ENCODE peak calls at places on chromosomes 5 and 9, in seven cellular contexts. Z is choroid plexus epithelial cell, L is hepatocyte, C is WERI-Rb-1, H is GM06990, X is neural crest cell, P is OCI-LY7. A is an unnamed sample.
A peak's percentile ranks its signal among the peaks of the same experiment; 100 is the strongest.

GRCh38 chr5:168226012-168226411 is 65.4 kb upstream of the WWC1 start:
- DNase-seq in P (no peak), L (no peak), Z (no peak), C (no peak), H (no peak), X (no peak), A (no peak)

GRCh38 chr5:177966009-177966838 is 29.8 kb downstream of the PROP1 start:
- DNase-seq in Z (no peak), P (no peak), X (no peak), L (no peak), H (no peak), C (no peak), A (no peak)

GRCh38 chr5:134115806-134116175 is 1.3 kb downstream of the TCF7 start:
- DNase-seq in Z (peak; percentile 15), H (no peak), P (no peak), C (no peak), L (peak; percentile 33), X (no peak), A (no peak)

GRCh38 chr9:23686257-23686656 is 139.8 kb downstream of the ELAVL2 start:
- DNase-seq in P (no peak), X (no peak), L (no peak), H (no peak), C (no peak), Z (no peak), A (no peak)

GRCh38 chr9:93096131-93096802 is at the start of gene CARD19:
- DNase-seq in Z (peak; percentile 40), P (peak; percentile 44), C (peak; percentile 43), X (no peak), H (no peak), L (peak; percentile 73), A (no peak)

GRCh38 chr5:117473075-117473595 is 898.5 kb upstream of the SEMA6A start:
- DNase-seq in C (no peak), X (no peak), Z (no peak), P (no peak), H (no peak), L (no peak), A (no peak)

GRCh38 chr9:93681316-93682154 is 105.2 kb downstream of the PHF2 start:
- DNase-seq in H (no peak), P (no peak), C (peak; percentile 6), X (peak; percentile 1), Z (no peak), L (peak; percentile 69), A (no peak)

GRCh38 chr5:144467795-144468194 is 297.1 kb downstream of the KCTD16 start:
- DNase-seq in P (no peak), L (peak; percentile 60), Z (peak; percentile 57), C (peak; percentile 70), X (peak; percentile 12), H (no peak), A (no peak)

GRCh38 chr9:6268830-6269397 is 53.3 kb downstream of the IL33 start:
- DNase-seq in P (no peak), H (no peak), X (no peak), L (peak; percentile 11), C (no peak), Z (no peak), A (no peak)

GRCh38 chr5:145433077-145433476 is 402.1 kb downstream of the PRELID2 start:
- DNase-seq in X (no peak), Z (no peak), H (no peak), L (no peak), P (no peak), C (no peak), A (no peak)

GRCh38 chr9:107286057-107286456 is 3.0 kb downstream of the RAD23B start:
- DNase-seq in Z (peak; percentile 53), L (peak; percentile 50), P (no peak), H (no peak), X (no peak), C (no peak), A (no peak)

GRCh38 chr5:138533973-138534941 is 8.8 kb downstream of the ETF1 start:
- DNase-seq in H (no peak), L (no peak), P (no peak), X (no peak), Z (no peak), C (no peak), A (no peak)

GRCh38 chr5:57383093-57383861 is 99.3 kb downstream of the ACTBL2 start:
- DNase-seq in H (no peak), Z (peak; percentile 85), P (peak; percentile 24), X (no peak), L (peak; percentile 80), C (no peak), A (no peak)

GRCh38 chr5:40137223-40137622 is 542.5 kb upstream of the PTGER4 start:
- DNase-seq in C (no peak), L (no peak), X (no peak), P (no peak), Z (no peak), H (no peak), A (no peak)

GRCh38 chr5:21791304-21791703 is 1061.8 kb downstream of the CDH12 start:
- DNase-seq in Z (peak; percentile 23), H (no peak), P (no peak), L (no peak), C (no peak), X (no peak), A (no peak)

DNA sequence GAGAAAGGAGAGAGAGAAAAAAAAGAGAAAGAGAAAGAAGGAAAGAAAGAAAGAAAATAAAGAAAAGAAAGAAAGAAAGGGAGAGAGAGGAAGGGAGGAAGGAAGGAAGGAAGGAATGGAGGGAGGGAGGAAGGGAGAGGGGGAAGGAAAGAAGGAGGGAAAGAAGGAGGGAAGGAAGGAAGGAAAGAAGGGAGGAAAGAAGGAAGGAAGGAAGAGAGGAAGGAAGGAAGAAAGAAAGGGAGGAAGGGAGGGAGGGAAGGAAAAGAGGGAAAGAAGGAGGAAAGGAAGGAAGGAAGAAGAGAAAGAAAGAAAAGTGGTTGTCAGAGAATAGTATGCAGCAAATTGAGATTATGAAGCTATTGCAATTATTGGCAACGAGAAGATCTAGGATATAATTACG is 49.9 kb upstream of the NIPBL start:
- DNase-seq in H (no peak), L (no peak), P (no peak), Z (no peak), X (no peak), C (no peak), A (no peak)
- TF ChIP-seq CTCF in H (no peak), L (no peak), P (no peak), Z (no peak), X (no peak), C (no peak), A (no peak)

GRCh38 chr9:97599447-97599846 is 33.7 kb downstream of the TSTD2 start:
- DNase-seq in L (no peak), H (no peak), C (no peak), P (no peak), Z (no peak), X (no peak), A (no peak)

GRCh38 chr9:97596906-97597305 is 36.3 kb downstream of the TSTD2 start:
- DNase-seq in L (no peak), X (no peak), P (no peak), Z (no peak), H (no peak), C (no peak), A (no peak)

GRCh38 chr9:97601228-97601898 is 31.8 kb downstream of the TSTD2 start:
- DNase-seq in X (no peak), P (no peak), C (no peak), L (no peak), H (no peak), Z (no peak), A (no peak)

GRCh38 chr9:97600531-97601227 is 32.5 kb downstream of the TSTD2 start:
- DNase-seq in X (no peak), L (no peak), Z (no peak), H (no peak), C (no peak), P (no peak), A (no peak)

DNA sequence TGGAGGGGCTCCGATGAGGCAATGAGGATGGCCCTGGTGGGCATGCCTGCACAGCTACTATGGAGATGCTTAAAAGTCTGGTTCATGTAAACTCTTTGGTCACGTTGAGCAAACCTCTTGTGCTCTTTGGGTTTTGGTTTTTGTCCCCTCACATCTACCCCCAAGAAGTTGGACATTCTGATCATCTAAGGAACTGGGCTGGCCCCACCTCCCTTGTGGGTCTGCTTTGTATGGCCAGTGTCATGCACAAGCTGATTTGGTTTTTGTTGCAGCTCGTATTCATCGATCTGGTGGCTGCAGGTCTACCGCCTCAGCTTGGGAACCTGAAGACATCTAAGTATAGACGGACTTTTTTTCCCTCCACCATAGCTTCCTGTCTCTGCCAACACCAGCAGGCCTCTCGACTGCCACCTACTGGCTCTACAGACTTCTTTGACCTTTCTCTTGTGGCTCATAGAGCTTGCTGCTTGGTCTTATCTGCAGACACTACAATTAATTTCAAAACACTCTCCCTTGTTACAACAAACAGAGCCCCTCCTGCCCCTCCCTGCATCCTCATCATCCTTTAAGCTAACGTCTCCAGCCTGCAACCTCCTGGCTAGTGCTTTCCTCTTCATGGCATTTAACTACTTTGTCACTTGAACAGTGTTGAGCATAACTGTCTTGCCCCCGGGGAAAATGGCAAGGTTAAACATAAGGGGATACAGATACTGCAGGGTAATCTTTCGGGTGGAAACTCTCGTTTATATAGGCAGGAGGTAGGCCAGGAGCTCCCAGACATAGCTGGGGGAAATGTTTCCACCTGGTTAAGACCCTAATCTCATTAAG is 34.5 kb downstream of the TSTD2 start:
- DNase-seq in P (peak; percentile 84), C (peak; percentile 88), X (peak; percentile 69), H (peak; percentile 55), Z (peak; percentile 93), L (peak; percentile 90), A (peak; percentile 80)
- TF ChIP-seq CTCF in P (peak; percentile 92), C (peak; percentile 96), X (peak; percentile 87), H (peak; percentile 88), Z (peak; percentile 95), L (peak; percentile 79), A (peak; percentile 72)

DNA sequence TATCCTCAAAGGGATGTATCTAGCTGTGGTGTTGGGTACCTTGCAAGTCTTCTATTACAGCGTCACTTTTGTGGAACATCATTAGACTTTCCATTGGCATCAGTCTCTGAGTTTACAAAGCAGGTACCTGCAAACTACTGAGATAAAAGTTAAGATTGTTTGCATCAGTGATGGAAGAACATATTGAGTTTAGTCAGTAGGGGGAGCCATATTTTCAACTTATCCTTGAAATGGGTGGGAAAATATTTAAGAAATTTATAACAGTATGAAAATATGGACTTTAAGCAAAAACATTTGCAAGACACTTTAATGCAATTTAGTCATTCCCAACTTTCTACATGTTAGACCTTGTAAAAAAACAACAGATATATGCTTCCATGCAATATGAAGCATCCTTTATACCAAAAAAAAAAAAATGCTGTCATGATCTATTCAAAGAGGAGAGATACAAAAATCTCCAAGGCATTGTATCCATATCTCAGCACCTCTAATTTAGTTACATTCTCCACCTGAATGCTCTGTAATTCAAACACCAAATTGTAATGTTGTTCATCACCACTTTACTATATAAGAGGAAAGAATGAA is 98.6 kb upstream of the ADAMTS19 start:
- DNase-seq in H (no peak), L (peak; percentile 44), P (peak; percentile 4), C (no peak), Z (peak; percentile 36), X (no peak), A (peak; percentile 2)
- TF ChIP-seq CTCF in H (peak; percentile 53), L (peak; percentile 54), P (peak; percentile 77), C (peak; percentile 25), Z (peak; percentile 51), X (peak; percentile 68), A (no peak)

DNA sequence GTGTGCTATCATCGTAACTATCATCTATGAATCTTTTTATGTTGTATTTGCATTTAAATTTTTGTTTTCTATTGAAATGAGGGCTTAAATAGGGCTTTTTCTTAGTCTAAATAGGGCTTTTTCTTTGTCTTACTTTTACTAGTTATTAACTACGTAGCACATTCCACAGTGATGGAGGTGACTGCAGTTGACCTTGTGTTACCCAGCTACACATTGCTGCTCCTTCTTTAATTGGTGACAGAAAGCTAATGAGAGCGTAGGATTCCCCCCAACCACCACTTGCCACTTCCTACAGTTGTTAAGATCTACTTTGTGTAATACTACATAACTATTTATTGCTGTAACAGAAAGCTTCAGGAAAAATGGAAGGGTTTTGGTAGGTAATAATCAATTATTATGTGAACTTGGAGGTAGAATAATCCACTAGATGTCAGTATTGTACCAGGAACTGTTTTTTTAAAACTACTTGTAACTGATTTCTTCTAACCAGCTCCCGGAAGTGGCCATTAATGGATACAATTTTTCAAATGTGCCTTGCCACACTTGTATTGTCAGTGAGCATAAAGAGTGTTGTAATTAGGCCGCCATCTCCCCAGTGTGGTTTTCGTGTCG is 18.0 kb downstream of the MTRR start:
- DNase-seq in Z (peak; percentile 76), C (no peak), X (no peak), P (peak; percentile 41), L (peak; percentile 55), H (no peak), A (peak; percentile 39)
- TF ChIP-seq CTCF in Z (peak; percentile 57), C (no peak), X (peak; percentile 75), P (peak; percentile 78), L (peak; percentile 72), H (peak; percentile 41), A (no peak)

A was measured in GM13976.